ENCODE peak calls at places on chromosomes 2 and 18, in nine cellular contexts. M is pancreas; Z is hepatocyte; C is PC-9; A is transverse colon; D is CD8-positive, alpha-beta T cell; K is dorsolateral prefrontal cortex; O is breast epithelium; P is lower lobe of right lung. L is an unnamed sample.
A peak's percentile ranks its signal among the peaks of the same experiment; 100 is the strongest.

GRCh38 chr2:20334645-20335203 is 15.9 kb downstream of the PUM2 start:
- DNase-seq in M (no peak), Z (no peak), C (no peak), A (no peak), D (no peak), K (no peak), O (no peak), P (no peak), L (no peak)

GRCh38 chr18:8478166-8478967 is 130.9 kb upstream of the RAB12 start:
- DNase-seq in M (peak; percentile 60), Z (peak; percentile 79), C (no peak), A (peak; percentile 57), D (peak; percentile 53), K (no peak), O (no peak), P (peak; percentile 54), L (no peak)

GRCh38 chr2:160028431-160029269 is 33.8 kb downstream of the PLA2R1 start:
- DNase-seq in M (no peak), Z (no peak), C (no peak), A (no peak), D (no peak), K (no peak), O (no peak), P (no peak), L (peak; percentile 26)

GRCh38 chr2:240463866-240464481 is 28.5 kb downstream of the GPC1 start:
- DNase-seq in M (peak; percentile 7), Z (peak; percentile 2), C (no peak), A (no peak), D (no peak), K (peak; percentile 44), O (peak; percentile 48), P (no peak), L (no peak)

GRCh38 chr2:55917713-55918390 is 5.7 kb downstream of the EFEMP1 start:
- DNase-seq in M (no peak), Z (no peak), C (no peak), A (no peak), D (no peak), K (no peak), O (no peak), P (no peak), L (no peak)

GRCh38 chr18:26468931-26469340 is 79.4 kb downstream of the KCTD1 start:
- DNase-seq in M (peak; percentile 30), Z (peak; percentile 77), C (no peak), A (peak; percentile 20), D (no peak), K (no peak), O (no peak), P (no peak), L (no peak)

GRCh38 chr2:66344087-66344663 is 90.8 kb upstream of the MEIS1 start:
- DNase-seq in M (no peak), Z (no peak), C (no peak), A (no peak), D (no peak), K (no peak), O (no peak), P (no peak), L (no peak)

GRCh38 chr18:48595703-48596218 is 56.9 kb downstream of the CTIF start:
- DNase-seq in M (no peak), Z (no peak), C (no peak), A (no peak), D (no peak), K (no peak), O (no peak), P (no peak), L (no peak)

GRCh38 chr18:48667276-48668254 is 128.7 kb downstream of the CTIF start:
- DNase-seq in M (no peak), Z (peak; percentile 39), C (peak; percentile 44), A (no peak), D (no peak), K (no peak), O (no peak), P (no peak), L (no peak)

GRCh38 chr2:120418174-120418787 is 72.3 kb downstream of the INHBB start:
- DNase-seq in M (no peak), Z (no peak), C (no peak), A (no peak), D (no peak), K (no peak), O (peak; percentile 36), P (peak; percentile 28), L (no peak)

GRCh38 chr2:69163556-69163955 is 150.6 kb downstream of the ANTXR1 start:
- DNase-seq in M (no peak), Z (no peak), C (no peak), A (no peak), D (no peak), K (no peak), O (no peak), P (no peak), L (no peak)

DNA sequence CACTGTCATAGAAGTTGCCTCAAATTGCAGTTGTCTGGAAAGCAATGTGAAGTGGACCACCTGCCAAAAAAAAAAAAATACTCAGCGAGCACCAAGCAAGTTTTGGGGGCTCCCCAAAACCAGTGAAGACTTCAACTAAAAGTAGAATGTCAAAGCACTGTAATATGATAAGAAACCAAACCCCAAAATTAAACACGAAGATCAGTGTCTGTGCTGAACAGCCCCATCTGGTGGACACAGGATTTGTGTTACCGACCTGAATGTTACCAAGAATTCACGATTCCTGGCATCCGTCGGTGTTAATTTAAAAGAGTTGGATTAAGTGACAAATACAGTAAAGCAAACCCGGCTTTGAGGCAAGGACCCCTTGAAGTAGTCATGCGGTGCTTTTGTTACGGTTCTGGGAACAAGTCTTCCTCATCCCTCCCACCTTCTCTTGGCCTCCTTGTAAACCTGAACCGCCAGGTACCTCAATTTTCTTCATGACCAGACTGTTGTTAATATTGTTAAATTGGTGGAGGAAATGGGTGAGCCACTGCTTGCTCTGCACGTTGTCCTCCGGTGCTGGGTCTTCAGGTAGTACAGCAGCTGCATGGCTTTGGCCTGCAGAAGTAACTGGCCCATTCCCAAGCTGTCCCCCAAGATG is 31.3 kb upstream of the SSB start:
- DNase-seq in M (peak; percentile 66), Z (peak; percentile 62), C (no peak), A (peak; percentile 64), D (peak; percentile 65), K (no peak), O (no peak), P (no peak), L (no peak)
- TF ChIP-seq CTCF in M (peak; percentile 52), Z (peak; percentile 74), C (peak; percentile 66), A (peak; percentile 71), D (peak; percentile 68), K (peak; percentile 79), O (peak; percentile 62), P (peak; percentile 67), L (peak; percentile 74)

DNA sequence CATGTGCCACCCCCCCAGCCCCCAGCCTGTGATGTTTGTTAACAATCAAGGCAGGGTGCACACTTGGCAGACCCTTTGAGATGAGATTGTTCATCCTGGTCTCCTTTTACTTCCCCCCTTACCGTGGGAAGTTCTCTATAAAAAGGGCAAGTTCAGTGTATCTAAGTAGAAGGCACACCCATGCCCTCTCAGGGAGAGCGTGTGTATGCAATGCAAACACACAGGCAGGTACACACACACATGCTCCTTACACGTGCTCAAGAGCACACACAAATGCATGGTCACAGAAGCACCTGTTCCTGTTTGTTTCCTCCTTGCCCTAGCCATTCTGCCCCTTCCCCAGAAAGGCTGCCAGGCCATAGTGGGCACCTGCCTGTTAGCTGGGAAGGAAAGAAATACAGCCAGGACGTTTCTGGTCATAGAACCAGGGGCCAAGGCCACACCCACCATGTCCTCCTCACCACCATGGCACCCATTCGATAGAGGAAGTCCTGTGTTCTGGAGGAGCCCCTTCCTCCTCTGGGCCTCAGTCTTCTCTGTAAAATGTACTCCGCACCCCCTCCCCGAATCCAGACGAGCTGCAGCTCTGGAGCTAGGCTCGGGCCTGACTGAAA is 3.1 kb downstream of the ATOH8 start:
- DNase-seq in M (peak; percentile 49), Z (no peak), C (no peak), A (peak; percentile 38), D (no peak), K (no peak), O (no peak), P (no peak), L (no peak)
- H3K27me3 ChIP-seq in M (no peaks in the 10 kb centered on the region), Z (peaks cover 43% of the 10 kb centered on the region), C (peaks cover 44% of the 10 kb centered on the region), A (peaks cover 40% of the 10 kb centered on the region), D (peaks cover 28% of the 10 kb centered on the region), K (no peaks in the 10 kb centered on the region), O (no peaks in the 10 kb centered on the region), P (peaks cover 11% of the 10 kb centered on the region), L (no peaks in the 10 kb centered on the region)

GRCh38 chr2:206981739-206982336 is 42.5 kb downstream of the CPO start:
- DNase-seq in M (peak; percentile 42), Z (peak; percentile 74), C (no peak), A (peak; percentile 47), D (peak; percentile 42), K (peak; percentile 84), O (peak; percentile 67), P (peak; percentile 72), L (no peak)
- TF ChIP-seq CTCF in M (no peak), Z (peak; percentile 68), C (peak; percentile 72), A (peak; percentile 57), D (no peak), K (peak; percentile 87), O (peak; percentile 62), P (peak; percentile 77), L (peak; percentile 91)

GRCh38 chr18:49999128-49999527 is 185.8 kb upstream of the ACAA2 start:
- DNase-seq in M (no peak), Z (no peak), C (no peak), A (no peak), D (no peak), K (no peak), O (no peak), P (no peak), L (no peak)
- H3K27me3 ChIP-seq in M (no peaks in the 10 kb centered on the region), Z (no peaks in the 10 kb centered on the region), C (no peaks in the 10 kb centered on the region), A (no peaks in the 10 kb centered on the region), D (no peaks in the 10 kb centered on the region), K (no peaks in the 10 kb centered on the region), O (no peaks in the 10 kb centered on the region), P (no peaks in the 10 kb centered on the region), L (no peaks in the 10 kb centered on the region)

GRCh38 chr2:65112630-65113029 is 17.3 kb downstream of the RAB1A start:
- DNase-seq in M (no peak), Z (no peak), C (no peak), A (no peak), D (no peak), K (no peak), O (no peak), P (no peak), L (no peak)

GRCh38 chr2:65116645-65117044 is 13.3 kb downstream of the RAB1A start:
- DNase-seq in M (no peak), Z (no peak), C (no peak), A (no peak), D (no peak), K (no peak), O (no peak), P (no peak), L (no peak)

GRCh38 chr2:65114921-65115320 is 15.0 kb downstream of the RAB1A start:
- DNase-seq in M (no peak), Z (no peak), C (no peak), A (no peak), D (no peak), K (no peak), O (no peak), P (no peak), L (no peak)

GRCh38 chr2:65113816-65114215 is 16.1 kb downstream of the RAB1A start:
- DNase-seq in M (no peak), Z (no peak), C (no peak), A (no peak), D (no peak), K (no peak), O (no peak), P (no peak), L (no peak)

GRCh38 chr2:65113229-65113628 is 16.7 kb downstream of the RAB1A start:
- DNase-seq in M (no peak), Z (no peak), C (no peak), A (no peak), D (no peak), K (no peak), O (no peak), P (no peak), L (no peak)
- TF ChIP-seq CTCF in M (no peak), Z (no peak), C (no peak), A (no peak), D (no peak), K (no peak), O (no peak), P (no peak), L (no peak)

L was measured in BJ.